ENCODE peak calls at places on chromosomes 16 and 17, in seven cellular contexts. Y is heart left ventricle, D is left ventricle myocardium inferior, Z is esophagus squamous epithelium, F is HAP-1, O is uterus, M is fibroblast of lung. E is an unnamed sample.

GRCh38 chr17:82595893-82596292 is 52.4 kb downstream of the WDR45B start:
- DNase-seq in Y (no peak), D (no peak), Z (no peak), F (no peak), O (no peak), M (no peak), E (no peak)

GRCh38 chr16:89710709-89711564 is 9.4 kb upstream of the SPATA2L start:
- DNase-seq in Y (no peak), D (no peak), Z (no peak), F (no peak), O (no peak), M (no peak), E (no peak)

GRCh38 chr17:64641499-64641898 is 20.6 kb downstream of the SMURF2 start:
- DNase-seq in Y (no peak), D (no peak), Z (no peak), F (peak; percentile 26), O (no peak), M (peak; percentile 85), E (no peak)

GRCh38 chr17:77489898-77490265 is 349.1 kb downstream of the SEC14L1 start:
- DNase-seq in Y (peak; percentile 89), D (peak; percentile 92), Z (no peak), F (no peak), O (peak; percentile 82), M (peak; percentile 63), E (peak; percentile 68)

GRCh38 chr17:76535788-76536510 is 1.6 kb downstream of the CYGB start:
- DNase-seq in Y (no peak), D (no peak), Z (no peak), F (no peak), O (no peak), M (no peak), E (peak; percentile 61)

GRCh38 chr17:61309362-61309761 is 90.3 kb upstream of the TBX2 start:
- DNase-seq in Y (no peak), D (no peak), Z (no peak), F (no peak), O (no peak), M (no peak), E (no peak)

GRCh38 chr16:30399435-30400186 is 4.4 kb downstream of the ZNF48 start:
- DNase-seq in Y (no peak), D (no peak), Z (no peak), F (no peak), O (no peak), M (no peak), E (no peak)

GRCh38 chr16:69123894-69124293 is 8.5 kb downstream of the CHTF8 start:
- DNase-seq in Y (no peak), D (no peak), Z (no peak), F (peak; percentile 79), O (no peak), M (peak; percentile 83), E (peak; percentile 27)

GRCh38 chr16:57643166-57643813 is 14.9 kb downstream of the ADGRG1 start:
- DNase-seq in Y (no peak), D (no peak), Z (no peak), F (no peak), O (no peak), M (peak; percentile 20), E (peak; percentile 78)
- H3K4me3 ChIP-seq in Y (no peak overlapping the region), D (no peak overlapping the region), Z (no peak overlapping the region), F (no peak overlapping the region), O (no peak overlapping the region), M (no peak overlapping the region), E (no peak overlapping the region)

GRCh38 chr16:75506567-75506966 is 11.3 kb upstream of the CHST6 start:
- DNase-seq in Y (peak; percentile 66), D (no peak), Z (no peak), F (no peak), O (no peak), M (peak; percentile 62), E (no peak)

GRCh38 chr16:75502916-75503605 is 7.8 kb upstream of the CHST6 start:
- DNase-seq in Y (no peak), D (no peak), Z (no peak), F (no peak), O (no peak), M (no peak), E (no peak)

GRCh38 chr16:75501359-75501758 is 6.1 kb upstream of the CHST6 start:
- DNase-seq in Y (no peak), D (no peak), Z (no peak), F (no peak), O (no peak), M (no peak), E (no peak)

DNA sequence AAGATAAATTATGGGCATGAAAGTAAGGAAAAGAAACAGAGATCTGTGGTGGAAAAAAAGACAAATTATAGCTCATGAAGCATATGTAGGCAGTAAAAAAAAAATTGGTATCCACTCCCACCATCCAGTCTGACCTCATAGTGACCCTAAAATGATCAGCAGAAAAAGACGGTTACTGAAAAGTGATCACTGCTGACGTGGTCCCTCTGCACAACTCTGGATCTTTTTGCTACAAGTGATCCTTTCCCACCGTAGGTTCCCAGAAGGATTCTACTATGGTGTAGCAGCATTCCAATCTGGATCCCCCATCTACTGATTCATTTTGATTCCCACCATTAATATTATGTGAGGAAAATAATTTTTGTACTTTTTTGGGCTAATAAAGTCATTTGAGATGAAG is 10.9 kb upstream of the CHST6 start:
- DNase-seq in Y (no peak), D (no peak), Z (no peak), F (no peak), O (no peak), M (no peak), E (no peak)
- H3K4me1 ChIP-seq in Y (peaks cover 5% of the 10 kb centered on the region), D (peaks cover 21% of the 10 kb centered on the region), Z (peaks cover 14% of the 10 kb centered on the region), F (no peaks in the 10 kb centered on the region), O (no peaks in the 10 kb centered on the region), M (no peaks in the 10 kb centered on the region), E (no peaks in the 10 kb centered on the region)

GRCh38 chr17:17722906-17723353 is 41.7 kb downstream of the RAI1 start:
- DNase-seq in Y (no peak), D (no peak), Z (no peak), F (no peak), O (no peak), M (no peak), E (no peak)
- H3K4me3 ChIP-seq in Y (peak overlapping the region; percentile 54), D (peak overlapping the region; percentile 66), Z (no peak overlapping the region), F (no peak overlapping the region), O (peak overlapping the region; percentile 27), M (peak overlapping the region; percentile 20), E (peak overlapping the region; percentile 54)

DNA sequence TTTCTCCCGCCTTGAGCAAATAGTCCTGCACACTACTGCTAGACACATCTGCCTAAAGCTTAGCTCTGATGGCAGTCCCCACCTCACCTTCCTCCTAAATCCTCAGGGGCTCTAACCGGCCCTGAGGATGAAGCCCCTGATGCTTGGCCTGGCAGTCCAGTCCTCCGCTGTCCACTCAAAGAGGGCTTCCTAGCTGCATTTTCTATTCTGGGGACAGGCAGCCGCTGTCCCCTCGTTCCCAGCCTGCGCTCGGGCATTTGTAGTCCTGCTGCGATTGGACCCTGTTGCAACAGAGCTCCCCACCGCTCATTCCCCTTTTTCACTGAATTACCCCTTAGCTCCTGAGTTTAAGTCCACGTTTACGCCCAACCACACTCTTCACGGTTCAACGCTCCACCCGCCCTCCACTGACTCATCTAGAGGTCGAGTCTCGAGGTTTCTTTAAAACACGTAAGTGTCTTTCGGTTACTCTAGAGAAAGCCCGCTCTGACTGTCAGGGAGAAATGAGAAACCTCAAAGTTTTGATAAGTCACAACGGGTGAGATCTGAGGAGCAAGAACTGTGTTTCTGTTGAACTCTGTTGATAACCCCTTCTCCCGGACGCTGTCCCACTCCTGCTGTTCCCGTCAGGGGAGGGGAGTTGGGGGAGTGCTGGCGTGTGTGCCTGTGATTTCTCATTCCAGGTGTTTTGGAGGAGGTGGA is 4.5 kb downstream of the CCR7 start:
- DNase-seq in Y (no peak), D (no peak), Z (no peak), F (no peak), O (peak; percentile 24), M (peak; percentile 76), E (peak; percentile 48)
- H3K4me1 ChIP-seq in Y (peaks cover 23% of the 10 kb centered on the region), D (peaks cover 54% of the 10 kb centered on the region), Z (peaks cover 91% of the 10 kb centered on the region), F (peaks cover 3% of the 10 kb centered on the region), O (peaks cover 4% of the 10 kb centered on the region), M (peaks cover 25% of the 10 kb centered on the region), E (peaks cover 30% of the 10 kb centered on the region)

DNA sequence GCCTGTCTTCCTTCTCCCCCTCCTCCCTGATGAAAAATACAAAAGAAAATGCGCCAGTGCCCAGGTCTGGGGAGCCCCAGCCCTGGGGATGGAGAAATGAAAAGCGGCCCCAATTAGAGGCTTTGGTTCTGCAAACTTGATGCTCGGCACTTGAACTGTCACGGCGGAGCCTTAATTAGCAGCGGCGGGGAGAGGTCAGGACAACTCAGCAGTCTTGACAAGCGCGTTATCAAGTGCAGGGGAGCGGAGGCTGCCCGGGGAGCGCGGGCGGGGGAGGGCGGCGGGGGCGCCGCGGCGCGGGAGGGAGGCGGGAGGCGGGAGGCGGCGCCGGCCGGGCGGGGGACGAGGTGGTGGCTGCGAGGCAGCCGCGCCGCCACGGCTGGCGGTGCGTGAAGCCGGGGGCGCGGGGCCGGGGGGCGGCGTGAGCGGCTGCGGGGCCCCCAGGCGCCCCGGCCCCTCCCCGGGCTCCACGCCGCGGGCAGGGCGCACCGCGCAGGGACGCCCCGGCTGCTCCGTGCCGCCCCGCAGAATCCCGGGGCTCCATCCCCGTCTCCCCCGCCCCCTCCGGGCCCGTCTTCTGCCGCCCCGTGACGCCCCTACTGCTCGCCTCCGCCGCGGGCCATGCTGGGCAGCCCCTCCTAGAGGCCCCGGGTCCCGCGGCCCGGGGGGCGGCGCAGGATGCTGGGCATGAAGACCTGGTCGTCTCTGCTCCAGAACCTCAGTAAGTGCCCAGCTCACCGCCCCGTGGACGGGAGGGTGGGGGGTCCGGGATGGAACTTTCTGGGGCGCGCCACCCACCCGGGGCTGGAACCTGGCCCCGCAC is 150.5 kb upstream of the GSE1 start:
- DNase-seq in Y (peak; percentile 73), D (peak; percentile 53), Z (no peak), F (peak; percentile 64), O (peak; percentile 58), M (no peak), E (peak; percentile 79)
- H3K4me3 ChIP-seq in Y (peak overlapping the region; percentile 24), D (peak overlapping the region; percentile 60), Z (no peak overlapping the region), F (peak overlapping the region; percentile 11), O (peak overlapping the region; percentile 24), M (peak overlapping the region; percentile 23), E (peak overlapping the region; percentile 41)

GRCh38 chr17:39960406-39961053 is 2.3 kb upstream of the GSDMA start:
- DNase-seq in Y (no peak), D (no peak), Z (no peak), F (no peak), O (no peak), M (no peak), E (no peak)
- H3K4me1 ChIP-seq in Y (no peaks in the 10 kb centered on the region), D (peaks cover 3% of the 10 kb centered on the region), Z (peaks cover 5% of the 10 kb centered on the region), F (peaks cover 17% of the 10 kb centered on the region), O (no peaks in the 10 kb centered on the region), M (no peaks in the 10 kb centered on the region), E (peaks cover 3% of the 10 kb centered on the region)